ENCODE peak calls at places on chromosomes 7 and 10, in six cellular contexts. W, A, K, G, B and X are unnamed samples.

GRCh38 chr10:61786728-61787127 is 114.8 kb upstream of the ARID5B start:
- DNase-seq in G (no peak), W (no peak), A (no peak), K (peak), B (no peak), X (no peak)

GRCh38 chr10:43120116-43120947 is 17.9 kb upstream of the CSGALNACT2 start:
- DNase-seq in A (no peak), W (no peak), B (no peak), K (no peak), G (no peak), X (no peak)

GRCh38 chr7:139446051-139446890 is 37.2 kb downstream of the KLRG2 start:
- DNase-seq in B (no peak), W (no peak), K (no peak), A (no peak), G (no peak), X (no peak)

GRCh38 chr7:80499350-80499955 is 12.4 kb downstream of the GNAT3 start:
- DNase-seq in A (peak), G (no peak), W (no peak), B (no peak), K (peak), X (no peak)

GRCh38 chr10:31697271-31698168 is 231.1 kb downstream of the ARHGAP12 start:
- DNase-seq in G (no peak), K (peak), B (no peak), A (no peak), W (no peak), X (no peak)

GRCh38 chr7:40673285-40673684 is 538.5 kb downstream of the SUGCT start:
- DNase-seq in W (no peak), G (no peak), K (peak), A (no peak), B (no peak), X (no peak)

GRCh38 chr10:60846173-60846572 is 67.9 kb downstream of the CDK1 start:
- DNase-seq in A (no peak), W (no peak), G (no peak), K (peak), B (no peak), X (no peak)

GRCh38 chr10:64103750-64104149 is 582.5 kb downstream of the REEP3 start:
- DNase-seq in B (no peak), K (no peak), A (no peak), G (no peak), W (no peak), X (no peak)

GRCh38 chr10:35409094-35409582 is 72.8 kb downstream of the CCNY start:
- DNase-seq in B (no peak), K (peak), G (no peak), W (peak), A (peak), X (no peak)

GRCh38 chr10:1615186-1615954 is 122.0 kb downstream of the ADARB2 start:
- DNase-seq in B (no peak), G (no peak), W (no peak), A (no peak), K (no peak), X (no peak)

GRCh38 chr7:46786221-46786951 is 795.5 kb downstream of the TNS3 start:
- DNase-seq in G (no peak), A (no peak), W (no peak), B (no peak), K (peak), X (no peak)

GRCh38 chr7:45259966-45260646 is 102.5 kb downstream of the RAMP3 start:
- DNase-seq in B (peak), A (peak), G (peak), W (no peak), K (peak), X (no peak)

GRCh38 chr7:8597565-8597964 is 164.2 kb downstream of the NXPH1 start:
- DNase-seq in G (no peak), A (no peak), B (no peak), W (no peak), K (no peak), X (no peak)

GRCh38 chr10:101617102-101617823 is 29.1 kb downstream of the DPCD start:
- DNase-seq in G (no peak), K (no peak), B (no peak), A (no peak), W (no peak), X (no peak)

GRCh38 chr7:80771523-80771922 is 133.1 kb downstream of the CD36 start:
- DNase-seq in G (no peak), K (peak), B (no peak), A (no peak), W (no peak), X (no peak)

GRCh38 chr10:74223755-74224530 is 72.9 kb downstream of the ADK start:
- DNase-seq in K (peak), W (no peak), G (no peak), B (no peak), A (no peak), X (no peak)

GRCh38 chr10:21673668-21674067 is 139.6 kb downstream of the MLLT10 start:
- DNase-seq in A (no peak), W (no peak), K (no peak), B (no peak), G (no peak), X (no peak)

GRCh38 chr7:116240021-116240659 is 29.8 kb downstream of the TES start:
- DNase-seq in A (no peak), K (no peak), B (no peak), G (no peak), W (no peak), X (no peak)

GRCh38 chr7:155208681-155209477 is 88.8 kb upstream of the INSIG1 start:
- DNase-seq in G (no peak), W (no peak), A (no peak), K (peak), B (no peak), X (no peak)

GRCh38 chr7:101681170-101682007 is 52.3 kb upstream of the MYL10 start:
- DNase-seq in A (peak), B (no peak), G (no peak), W (no peak), K (peak), X (no peak)

GRCh38 chr7:55191161-55191925 is 172.5 kb downstream of the EGFR start:
- DNase-seq in B (no peak), W (no peak), A (no peak), G (no peak), K (no peak), X (no peak)

GRCh38 chr10:51718804-51719291 is 19.5 kb upstream of the CSTF2T start:
- DNase-seq in W (no peak), K (peak), G (no peak), B (no peak), A (no peak), X (no peak)

GRCh38 chr7:44638611-44639557 is 32.5 kb downstream of the OGDH start:
- DNase-seq in A (peak), W (no peak), B (peak), K (peak), G (peak), X (no peak)

GRCh38 chr7:111132833-111133232 is 41.9 kb downstream of the LRRN3 start:
- DNase-seq in G (no peak), W (no peak), B (no peak), K (peak), A (no peak), X (no peak)

GRCh38 chr7:99102809-99103690 is 40.9 kb downstream of the SMURF1 start:
- DNase-seq in W (no peak), G (no peak), K (peak), B (no peak), A (no peak), X (no peak)

GRCh38 chr7:2601065-2601464 is 30.7 kb upstream of the TTYH3 start:
- DNase-seq in W (no peak), K (no peak), B (no peak), A (no peak), G (no peak), X (no peak)

GRCh38 chr7:50436133-50436802 is 13.9 kb downstream of the FIGNL1 start:
- DNase-seq in G (no peak), W (no peak), B (no peak), K (peak), A (no peak), X (no peak)

GRCh38 chr7:139121-139520 is 53.2 kb upstream of the FAM20C start:
- DNase-seq in G (no peak), K (no peak), A (no peak), W (no peak), B (no peak), X (no peak)

GRCh38 chr10:80324086-80324485 is 32.5 kb downstream of the DYDC1 start:
- DNase-seq in B (no peak), W (no peak), A (no peak), G (no peak), K (peak), X (no peak)

GRCh38 chr7:131619336-131620305 is 63.2 kb upstream of the PODXL start:
- DNase-seq in W (no peak), A (no peak), B (no peak), K (peak), G (no peak), X (no peak)

GRCh38 chr7:158194365-158194900 is 393.2 kb downstream of the PTPRN2 start:
- DNase-seq in A (no peak), G (no peak), K (no peak), W (no peak), B (no peak), X (no peak)

GRCh38 chr7:27364344-27364758 is 121.7 kb downstream of the EVX1 start:
- DNase-seq in W (no peak), B (no peak), G (no peak), K (peak), A (no peak), X (no peak)

GRCh38 chr10:11424456-11425287 is 186.8 kb downstream of the USP6NL start:
- DNase-seq in W (no peak), B (no peak), A (peak), K (peak), G (no peak), X (no peak)

GRCh38 chr10:88152720-88153119 is 289.3 kb downstream of the PTEN start:
- DNase-seq in G (peak), B (no peak), A (peak), W (no peak), K (peak), X (no peak)

GRCh38 chr7:27068316-27068715 is 27.5 kb downstream of the HOXA1 start:
- DNase-seq in G (no peak), K (no peak), A (no peak), B (no peak), W (no peak), X (no peak)

GRCh38 chr10:129933456-129934092 is 30.5 kb downstream of the EBF3 start:
- DNase-seq in G (no peak), W (no peak), B (no peak), K (no peak), A (no peak), X (no peak)

GRCh38 chr7:124429923-124430322 is 335.7 kb downstream of the GPR37 start:
- DNase-seq in B (no peak), A (peak), W (no peak), K (no peak), G (no peak), X (no peak)

GRCh38 chr7:46071076-46071475 is 150.0 kb upstream of the IGFBP3 start:
- DNase-seq in B (no peak), K (no peak), G (no peak), W (no peak), A (no peak), X (no peak)